ENCODE peak calls at places on chromosomes 4 and X, in six cellular contexts. One of them, this sample, is unnamed.

GRCh38 chrX:78387364-78387763 is 60.0 kb upstream of the CYSLTR1 start:
- DNase-seq in fibroblast of mammary gland: no peak
- DNase-seq in A549: no peak
- DNase-seq in astrocyte of the spinal cord: no peak
- DNase-seq in AG10803: no peak
- DNase-seq in cardiac muscle cell: no peak
- DNase-seq in this sample: no peak

GRCh38 chr4:24999392-25000104 is 31.2 kb downstream of the LGI2 start:
- DNase-seq in A549: no peak
- DNase-seq in AG10803: no peak
- DNase-seq in cardiac muscle cell: peak
- DNase-seq in fibroblast of mammary gland: no peak
- DNase-seq in astrocyte of the spinal cord: no peak
- DNase-seq in this sample: no peak

GRCh38 chrX:136261316-136261715 is 10.1 kb upstream of the MAP7D3 start:
- DNase-seq in astrocyte of the spinal cord: no peak
- DNase-seq in AG10803: no peak
- DNase-seq in A549: no peak
- DNase-seq in fibroblast of mammary gland: no peak
- DNase-seq in cardiac muscle cell: no peak
- DNase-seq in this sample: no peak

GRCh38 chr4:34198966-34199365 is 2045.3 kb downstream of the ARAP2 start:
- DNase-seq in cardiac muscle cell: no peak
- DNase-seq in A549: no peak
- DNase-seq in AG10803: no peak
- DNase-seq in fibroblast of mammary gland: no peak
- DNase-seq in astrocyte of the spinal cord: no peak
- DNase-seq in this sample: no peak

GRCh38 chr4:164239976-164240375 is 514.0 kb upstream of the SMIM31 start:
- DNase-seq in AG10803: no peak
- DNase-seq in cardiac muscle cell: no peak
- DNase-seq in fibroblast of mammary gland: no peak
- DNase-seq in astrocyte of the spinal cord: peak
- DNase-seq in A549: no peak
- DNase-seq in this sample: no peak

GRCh38 chr4:15234585-15235126 is 193.2 kb upstream of the C1QTNF7 start:
- DNase-seq in AG10803: peak
- DNase-seq in cardiac muscle cell: peak
- DNase-seq in astrocyte of the spinal cord: peak
- DNase-seq in A549: no peak
- DNase-seq in fibroblast of mammary gland: peak
- DNase-seq in this sample: no peak

GRCh38 chr4:168765322-168765721 is 244.7 kb downstream of the CBR4 start:
- DNase-seq in cardiac muscle cell: no peak
- DNase-seq in fibroblast of mammary gland: no peak
- DNase-seq in AG10803: no peak
- DNase-seq in A549: no peak
- DNase-seq in astrocyte of the spinal cord: no peak
- DNase-seq in this sample: no peak

GRCh38 chr4:45063701-45064100 is 337.3 kb upstream of the GNPDA2 start:
- DNase-seq in A549: no peak
- DNase-seq in cardiac muscle cell: no peak
- DNase-seq in fibroblast of mammary gland: no peak
- DNase-seq in AG10803: no peak
- DNase-seq in astrocyte of the spinal cord: no peak
- DNase-seq in this sample: no peak

GRCh38 chr4:103046416-103047290 is 27.1 kb upstream of the SLC9B1 start:
- DNase-seq in fibroblast of mammary gland: peak
- DNase-seq in cardiac muscle cell: peak
- DNase-seq in AG10803: peak
- DNase-seq in A549: peak
- DNase-seq in astrocyte of the spinal cord: peak
- DNase-seq in this sample: peak

GRCh38 chrX:77740376-77740905 is 45.6 kb downstream of the ATRX start:
- DNase-seq in AG10803: no peak
- DNase-seq in astrocyte of the spinal cord: no peak
- DNase-seq in A549: no peak
- DNase-seq in cardiac muscle cell: no peak
- DNase-seq in fibroblast of mammary gland: no peak
- DNase-seq in this sample: no peak

GRCh38 chrX:40167240-40168182 is 69.8 kb upstream of the BCOR start:
- DNase-seq in astrocyte of the spinal cord: no peak
- DNase-seq in A549: no peak
- DNase-seq in fibroblast of mammary gland: no peak
- DNase-seq in cardiac muscle cell: no peak
- DNase-seq in AG10803: no peak
- DNase-seq in this sample: no peak
- H3K4me3 ChIP-seq in astrocyte of the spinal cord: peak
- H3K4me3 ChIP-seq in A549: no peak
- H3K4me3 ChIP-seq in fibroblast of mammary gland: no peak
- H3K4me3 ChIP-seq in cardiac muscle cell: peak
- H3K4me3 ChIP-seq in AG10803: peak
- H3K4me3 ChIP-seq in this sample: no peak

DNA sequence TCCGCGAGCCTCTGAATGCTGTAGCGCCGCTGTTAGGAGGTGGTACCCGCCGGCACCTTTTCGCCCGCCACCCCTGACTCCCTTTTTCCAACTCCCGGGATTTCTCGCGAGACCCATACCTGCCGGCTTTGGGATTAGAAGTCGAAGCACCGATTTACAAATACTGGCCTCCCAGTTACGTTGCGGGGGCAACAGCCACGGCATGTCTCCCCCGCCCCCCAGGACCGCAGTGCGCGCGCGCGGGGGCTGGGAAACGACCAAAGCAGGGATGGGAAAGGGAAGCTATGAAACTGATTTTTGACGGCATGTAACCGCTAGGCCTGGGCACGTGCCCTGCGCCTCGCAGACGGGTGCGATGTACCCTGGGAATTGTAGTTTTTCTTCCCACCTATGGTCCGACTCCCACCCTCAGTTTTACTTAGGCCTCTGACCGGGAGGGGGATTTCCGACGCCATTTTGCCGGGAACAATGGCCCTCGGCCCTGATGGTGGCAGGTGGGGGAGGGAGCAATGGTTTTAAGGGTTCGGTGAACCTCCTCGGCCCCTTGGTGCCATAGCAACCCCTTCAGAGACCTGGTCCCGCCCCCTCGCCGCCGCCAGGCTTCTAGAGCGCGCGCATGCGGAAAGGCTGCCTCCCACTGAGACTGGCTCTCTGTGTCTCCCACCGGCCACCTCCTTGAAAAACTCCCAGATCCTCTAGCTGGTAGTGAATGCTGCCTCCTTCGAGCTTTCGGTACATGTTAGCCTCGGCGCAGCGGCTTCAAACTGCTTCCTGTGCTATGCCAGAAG is 772 bp upstream of the WNK3 start:
- DNase-seq in AG10803: peak
- DNase-seq in cardiac muscle cell: peak
- DNase-seq in astrocyte of the spinal cord: peak
- DNase-seq in A549: no peak
- DNase-seq in fibroblast of mammary gland: peak
- DNase-seq in this sample: no peak
- H3K4me3 ChIP-seq in AG10803: peak
- H3K4me3 ChIP-seq in cardiac muscle cell: peak
- H3K4me3 ChIP-seq in astrocyte of the spinal cord: peak
- H3K4me3 ChIP-seq in A549: peak
- H3K4me3 ChIP-seq in fibroblast of mammary gland: peak
- H3K4me3 ChIP-seq in this sample: no peak

DNA sequence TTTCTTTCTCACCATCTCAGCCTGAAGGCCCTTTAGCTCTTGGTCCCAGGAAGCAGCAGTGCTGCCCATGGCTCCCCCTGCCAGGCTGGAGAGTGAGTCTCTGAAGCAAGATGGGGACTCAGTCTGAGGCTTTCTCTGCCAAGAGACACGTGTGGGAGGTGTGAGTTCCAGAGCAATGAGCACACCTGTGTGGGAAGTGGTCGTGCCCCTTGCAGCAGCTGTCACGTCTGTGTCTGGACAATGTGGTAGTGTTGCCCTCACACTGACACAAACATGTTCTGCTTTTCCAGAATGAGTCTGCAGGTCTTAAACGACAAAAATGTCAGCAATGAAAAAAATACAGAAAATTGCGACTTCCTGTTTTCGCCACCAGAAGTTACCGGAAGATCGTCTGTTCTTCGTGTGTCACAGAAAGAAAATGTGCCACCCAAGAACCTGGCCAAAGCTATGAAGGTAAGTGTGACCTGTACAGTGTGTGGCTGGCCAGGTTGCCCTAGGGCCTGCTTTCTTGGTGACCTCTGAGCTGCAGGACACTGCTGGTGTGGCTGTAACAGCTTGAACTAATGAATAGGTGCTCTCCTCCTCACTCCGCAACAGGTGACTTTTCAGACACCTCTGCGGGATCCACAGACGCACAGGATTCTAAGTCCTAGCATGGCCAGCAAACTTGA is 1.9 kb downstream of the TACC3 start:
- DNase-seq in A549: no peak
- DNase-seq in AG10803: no peak
- DNase-seq in fibroblast of mammary gland: no peak
- DNase-seq in astrocyte of the spinal cord: no peak
- DNase-seq in cardiac muscle cell: no peak
- DNase-seq in this sample: no peak
- H3K4me3 ChIP-seq in A549: peak
- H3K4me3 ChIP-seq in AG10803: no peak
- H3K4me3 ChIP-seq in fibroblast of mammary gland: peak
- H3K4me3 ChIP-seq in astrocyte of the spinal cord: no peak
- H3K4me3 ChIP-seq in cardiac muscle cell: no peak
- H3K4me3 ChIP-seq in this sample: peak

DNA sequence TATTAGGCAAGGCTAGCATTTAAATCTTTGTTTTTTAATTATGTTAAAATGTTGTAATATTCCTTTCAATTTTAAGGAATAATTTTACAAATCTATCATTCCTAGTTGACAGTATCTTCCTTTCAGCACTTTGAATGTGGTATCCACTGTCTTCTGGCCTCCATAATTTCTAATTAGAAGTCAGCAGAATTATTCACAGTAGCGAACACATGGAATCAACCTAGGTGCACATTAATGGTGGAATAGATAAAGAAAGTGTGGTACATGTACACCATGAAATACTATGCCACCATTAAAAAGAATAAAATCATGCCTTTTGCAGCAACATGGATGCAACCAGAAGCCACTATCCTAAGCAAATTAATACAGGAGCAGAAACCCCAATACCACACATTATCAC is 1887.8 kb downstream of the PCDH7 start:
- DNase-seq in astrocyte of the spinal cord: no peak
- DNase-seq in AG10803: no peak
- DNase-seq in cardiac muscle cell: no peak
- DNase-seq in A549: no peak
- DNase-seq in fibroblast of mammary gland: no peak
- DNase-seq in this sample: no peak
- H3K4me3 ChIP-seq in astrocyte of the spinal cord: no peak
- H3K4me3 ChIP-seq in AG10803: no peak
- H3K4me3 ChIP-seq in cardiac muscle cell: no peak
- H3K4me3 ChIP-seq in A549: no peak
- H3K4me3 ChIP-seq in fibroblast of mammary gland: no peak
- H3K4me3 ChIP-seq in this sample: no peak

DNA sequence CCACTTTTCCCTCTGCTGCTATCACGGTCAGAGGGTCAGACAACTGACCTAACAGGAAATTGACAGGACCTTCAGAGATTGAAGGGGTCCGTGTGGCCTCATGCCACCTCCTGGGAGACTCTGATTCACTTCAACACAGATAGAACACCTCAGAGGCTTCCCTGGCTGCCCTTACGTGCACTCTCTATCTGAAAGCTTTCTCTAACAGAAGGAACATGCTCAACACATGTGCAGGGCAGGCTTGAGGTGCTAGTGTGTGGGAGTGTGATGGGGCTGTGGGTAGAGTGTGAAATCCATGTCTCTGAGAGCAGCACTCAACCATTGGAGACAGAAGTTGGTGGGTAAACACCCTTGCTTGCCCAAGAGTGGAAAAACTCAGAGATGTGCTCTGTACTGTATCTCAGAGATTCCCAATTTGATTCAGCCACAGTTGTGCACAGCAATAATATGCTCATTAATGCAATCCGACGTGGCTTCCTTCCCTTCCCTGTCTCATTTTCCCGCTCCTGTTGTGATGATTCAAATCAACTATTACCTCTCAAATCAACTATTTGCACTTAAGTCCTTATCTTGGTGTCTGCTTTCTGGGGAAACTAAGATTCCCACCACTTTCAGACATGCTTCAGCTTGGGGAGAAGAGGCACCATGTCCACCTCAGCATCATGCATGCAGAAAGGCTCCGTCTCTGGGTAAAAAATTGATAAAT is 62.0 kb upstream of the MAGEB2 start:
- DNase-seq in cardiac muscle cell: no peak
- DNase-seq in fibroblast of mammary gland: no peak
- DNase-seq in astrocyte of the spinal cord: no peak
- DNase-seq in A549: no peak
- DNase-seq in AG10803: no peak
- DNase-seq in this sample: no peak
- H3K4me3 ChIP-seq in cardiac muscle cell: no peak
- H3K4me3 ChIP-seq in fibroblast of mammary gland: no peak
- H3K4me3 ChIP-seq in astrocyte of the spinal cord: no peak
- H3K4me3 ChIP-seq in A549: no peak
- H3K4me3 ChIP-seq in AG10803: no peak
- H3K4me3 ChIP-seq in this sample: no peak

DNA sequence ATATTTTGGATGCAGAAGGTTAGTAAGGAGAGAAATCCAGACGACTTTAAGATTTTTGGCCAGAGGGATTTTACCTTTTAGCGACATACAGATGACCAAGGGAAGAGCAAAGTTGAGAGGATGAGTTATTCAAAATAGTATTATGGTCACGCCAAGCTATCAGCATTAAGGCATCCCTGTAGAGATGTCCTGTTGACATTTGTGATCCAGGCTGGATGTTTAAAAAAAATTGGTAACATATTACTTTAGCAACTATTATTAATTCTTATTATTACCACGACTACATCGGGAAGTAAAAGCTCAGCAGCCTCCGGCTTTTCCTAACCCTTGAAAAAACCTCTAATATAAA is 562 bp upstream of the OSTC start:
- DNase-seq in AG10803: no peak
- DNase-seq in fibroblast of mammary gland: no peak
- DNase-seq in astrocyte of the spinal cord: no peak
- DNase-seq in A549: no peak
- DNase-seq in cardiac muscle cell: no peak
- DNase-seq in this sample: no peak
- H3K4me3 ChIP-seq in AG10803: peak
- H3K4me3 ChIP-seq in fibroblast of mammary gland: peak
- H3K4me3 ChIP-seq in astrocyte of the spinal cord: peak
- H3K4me3 ChIP-seq in A549: peak
- H3K4me3 ChIP-seq in cardiac muscle cell: peak
- H3K4me3 ChIP-seq in this sample: peak

DNA sequence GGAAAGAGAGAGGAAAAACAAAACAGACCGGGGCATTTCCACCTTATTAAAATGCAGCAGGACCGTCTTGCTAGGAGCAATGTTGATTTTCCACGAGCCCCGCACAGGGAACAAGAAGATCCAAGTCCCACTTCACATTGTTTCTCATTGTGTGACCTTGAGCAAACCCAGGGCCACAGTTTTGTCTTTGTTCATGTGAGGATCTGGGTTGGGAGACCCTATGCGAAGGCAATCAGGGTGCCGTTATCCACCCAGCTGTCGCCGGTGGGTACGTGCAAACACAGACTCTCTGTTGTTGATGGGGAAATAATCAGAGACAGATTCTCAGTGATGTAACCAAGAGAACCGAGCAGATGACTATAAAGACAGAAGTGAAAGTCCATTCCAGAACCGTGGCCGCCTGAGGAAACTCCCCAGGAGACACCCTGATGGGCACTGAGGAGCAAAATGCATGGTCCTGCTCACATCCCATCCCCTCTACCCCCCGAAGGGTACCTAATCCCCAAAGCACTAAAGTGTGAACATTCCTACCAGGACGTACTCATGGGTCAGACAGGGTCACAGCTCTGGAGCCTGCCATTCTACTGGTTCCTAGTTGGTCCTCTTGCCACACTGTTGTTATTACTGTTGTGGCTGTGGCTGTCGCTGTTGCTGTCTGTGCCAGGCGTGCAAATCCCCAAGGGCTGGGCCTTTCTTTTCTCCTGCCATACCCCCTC is 102.7 kb upstream of the RBPJ start:
- DNase-seq in AG10803: peak
- DNase-seq in cardiac muscle cell: no peak
- DNase-seq in fibroblast of mammary gland: peak
- DNase-seq in astrocyte of the spinal cord: no peak
- DNase-seq in A549: no peak
- DNase-seq in this sample: no peak
- H3K4me3 ChIP-seq in AG10803: peak
- H3K4me3 ChIP-seq in cardiac muscle cell: no peak
- H3K4me3 ChIP-seq in fibroblast of mammary gland: no peak
- H3K4me3 ChIP-seq in astrocyte of the spinal cord: no peak
- H3K4me3 ChIP-seq in A549: no peak
- H3K4me3 ChIP-seq in this sample: no peak